ENCODE peak calls at places on chromosomes 1 and 21, in seven cellular contexts. R is colonic mucosa, G is Panc1, A is lung, H is psoas muscle, S is ovary, F is IMR-90. W is an unnamed sample.

GRCh38 chr1:230778916-230779590 is 31.9 kb downstream of the CAPN9 start:
- DNase-seq in R (no peak), G (no peak), A (no peak), H (no peak), S (no peak), F (peak; percentile 28), W (no peak)

GRCh38 chr1:153277852-153278251 is 18.4 kb downstream of the LORICRIN start:
- DNase-seq in R (peak; percentile 49), G (peak; percentile 18), A (no peak), H (no peak), S (no peak), F (no peak), W (no peak)

GRCh38 chr1:25616932-25617625 is 488 bp downstream of the MAN1C1 start:
- DNase-seq in R (no peak), G (no peak), A (no peak), H (no peak), S (no peak), F (no peak), W (no peak)

GRCh38 chr1:28114844-28115243 is 26.4 kb upstream of the EYA3 start:
- DNase-seq in R (no peak), G (no peak), A (no peak), H (no peak), S (no peak), F (no peak), W (no peak)

GRCh38 chr1:199449681-199450080 is 577.8 kb upstream of the NR5A2 start:
- DNase-seq in R (no peak), G (no peak), A (no peak), H (no peak), S (no peak), F (no peak), W (no peak)

GRCh38 chr1:25671929-25672328 is 55.3 kb downstream of the MAN1C1 start:
- DNase-seq in R (no peak), G (no peak), A (no peak), H (no peak), S (no peak), F (no peak), W (no peak)

GRCh38 chr1:24062221-24062620 is 49.7 kb downstream of the MYOM3 start:
- DNase-seq in R (no peak), G (no peak), A (no peak), H (no peak), S (no peak), F (no peak), W (no peak)

GRCh38 chr1:150535511-150536281 is 13.5 kb upstream of the ADAMTSL4 start:
- DNase-seq in R (no peak), G (no peak), A (no peak), H (peak; percentile 55), S (no peak), F (peak; percentile 60), W (peak; percentile 26)

GRCh38 chr1:171226757-171227370 is 21.4 kb upstream of the FMO1 start:
- DNase-seq in R (peak; percentile 48), G (peak; percentile 36), A (peak; percentile 51), H (no peak), S (peak; percentile 38), F (peak; percentile 80), W (no peak)

GRCh38 chr1:92306020-92306419 is 7.2 kb downstream of the RPAP2 start:
- DNase-seq in R (no peak), G (no peak), A (no peak), H (no peak), S (no peak), F (no peak), W (no peak)

GRCh38 chr1:197521118-197521739 is 253.2 kb downstream of the CRB1 start:
- DNase-seq in R (peak; percentile 21), G (no peak), A (no peak), H (no peak), S (no peak), F (peak; percentile 44), W (peak; percentile 8)

GRCh38 chr1:157193702-157194391 is 55.7 kb upstream of the ETV3 start:
- DNase-seq in R (peak; percentile 74), G (peak; percentile 30), A (peak; percentile 70), H (peak; percentile 38), S (no peak), F (peak; percentile 42), W (peak; percentile 9)

GRCh38 chr1:31510853-31511789 is 65.2 kb upstream of the TINAGL1 start:
- DNase-seq in R (peak; percentile 72), G (no peak), A (no peak), H (no peak), S (no peak), F (no peak), W (no peak)

GRCh38 chr1:29645586-29645985 is 409.3 kb downstream of the PTPRU start:
- DNase-seq in R (peak; percentile 3), G (no peak), A (no peak), H (no peak), S (no peak), F (no peak), W (no peak)

GRCh38 chr1:210321552-210321951 is 7.2 kb upstream of the HHAT start:
- DNase-seq in R (no peak), G (no peak), A (no peak), H (no peak), S (no peak), F (no peak), W (no peak)

GRCh38 chr1:64470670-64471217 is 815 bp downstream of the CACHD1 start:
- DNase-seq in R (peak; percentile 22), G (no peak), A (no peak), H (peak; percentile 35), S (peak; percentile 39), F (no peak), W (no peak)

GRCh38 chr1:180151508-180151907 is 3.2 kb upstream of the QSOX1 start:
- DNase-seq in R (no peak), G (peak; percentile 67), A (no peak), H (no peak), S (no peak), F (peak; percentile 95), W (peak; percentile 56)

GRCh38 chr1:32765561-32766327 is 51.4 kb downstream of the YARS1 start:
- DNase-seq in R (peak; percentile 16), G (no peak), A (no peak), H (no peak), S (peak; percentile 25), F (no peak), W (no peak)

GRCh38 chr1:33317946-33318345 is 3.0 kb downstream of the A3GALT2 start:
- DNase-seq in R (no peak), G (no peak), A (no peak), H (no peak), S (no peak), F (peak; percentile 73), W (no peak)

GRCh38 chr1:26130695-26131094 is 19.1 kb downstream of the PDIK1L start:
- DNase-seq in R (no peak), G (no peak), A (no peak), H (no peak), S (no peak), F (no peak), W (no peak)

GRCh38 chr21:27633631-27634030 is 666.7 kb upstream of the ADAMTS5 start:
- DNase-seq in R (no peak), G (no peak), A (no peak), H (no peak), S (no peak), F (no peak), W (no peak)

GRCh38 chr1:71448444-71448843 is 367.6 kb upstream of the ZRANB2 start:
- DNase-seq in R (no peak), G (no peak), A (no peak), H (no peak), S (no peak), F (no peak), W (no peak)

GRCh38 chr1:218718977-218719376 is 373.8 kb downstream of the TGFB2 start:
- DNase-seq in R (no peak), G (no peak), A (no peak), H (no peak), S (no peak), F (peak; percentile 98), W (no peak)

GRCh38 chr1:233972951-233973635 is 68.6 kb downstream of the SLC35F3 start:
- DNase-seq in R (no peak), G (peak; percentile 39), A (no peak), H (no peak), S (no peak), F (no peak), W (no peak)

GRCh38 chr1:232033285-232033684 is 406.7 kb downstream of the DISC1 start:
- DNase-seq in R (no peak), G (no peak), A (no peak), H (no peak), S (no peak), F (no peak), W (no peak)

GRCh38 chr1:93566227-93566626 is 115.4 kb downstream of the BCAR3 start:
- DNase-seq in R (no peak), G (no peak), A (no peak), H (peak; percentile 40), S (no peak), F (no peak), W (no peak)

GRCh38 chr1:247681288-247681897 is 1.9 kb upstream of the OR13G1 start:
- DNase-seq in R (peak; percentile 49), G (peak; percentile 46), A (peak; percentile 34), H (no peak), S (no peak), F (peak; percentile 27), W (no peak)
- TF ChIP-seq CTCF in R (peak; percentile 65), G (peak; percentile 85), A (no peak), H (peak; percentile 36), S (no peak), F (peak; percentile 47), W (peak; percentile 35)

GRCh38 chr21:25818156-25818950 is 83.6 kb downstream of the GABPA start:
- DNase-seq in R (no peak), G (no peak), A (no peak), H (no peak), S (no peak), F (no peak), W (no peak)
- H3K4me3 ChIP-seq in R (no peak overlapping the region), G (no peak overlapping the region), A (no peak overlapping the region), H (no peak overlapping the region), S (no peak overlapping the region), F (no peak overlapping the region), W (no peak overlapping the region)

GRCh38 chr1:94974824-94975223 is 47.9 kb upstream of the CNN3 start:
- DNase-seq in R (no peak), G (no peak), A (no peak), H (no peak), S (no peak), F (peak; percentile 94), W (no peak)
- H3K27me3 ChIP-seq in R (no peaks in the 10 kb centered on the region), G (no peaks in the 10 kb centered on the region), A (no peaks in the 10 kb centered on the region), H (no peaks in the 10 kb centered on the region), S (no peaks in the 10 kb centered on the region), F (no peaks in the 10 kb centered on the region), W (no peaks in the 10 kb centered on the region)

DNA sequence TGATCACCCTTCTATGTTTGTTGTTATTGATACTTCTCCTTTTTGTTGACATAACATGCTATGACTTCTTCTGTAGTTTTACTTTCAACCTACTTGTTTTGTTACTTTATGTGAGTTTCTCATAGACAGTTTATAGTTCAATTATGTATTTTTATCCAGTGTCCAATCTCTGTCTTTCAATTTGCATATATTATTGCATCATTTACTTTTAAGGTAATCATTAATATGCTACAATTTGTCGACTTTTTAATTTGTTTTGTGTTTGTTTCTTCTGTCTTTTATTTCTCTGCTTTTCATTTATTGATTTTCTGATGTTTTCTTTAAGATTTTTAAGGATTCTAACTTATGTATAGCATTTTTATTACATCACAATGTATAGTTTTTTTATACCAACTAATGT is 10.3 kb downstream of the OR13G1 start:
- DNase-seq in R (no peak), G (no peak), A (no peak), H (no peak), S (no peak), F (no peak), W (no peak)
- TF ChIP-seq CTCF in R (no peak), G (no peak), A (no peak), H (no peak), S (no peak), F (no peak), W (no peak)

GRCh38 chr1:40532844-40533424 is 1.5 kb downstream of the ZNF684 start:
- DNase-seq in R (peak; percentile 63), G (peak; percentile 61), A (no peak), H (no peak), S (no peak), F (peak; percentile 55), W (no peak)
- H3K4me3 ChIP-seq in R (no peak overlapping the region), G (peak overlapping the region; percentile 81), A (no peak overlapping the region), H (no peak overlapping the region), S (no peak overlapping the region), F (no peak overlapping the region), W (no peak overlapping the region)